ENCODE peak calls at places on chromosomes 7 and 10, in five cellular contexts. R, E, N, Y and K are unnamed samples.

GRCh38 chr7:114784756-114785155 is 137.1 kb upstream of the MDFIC start:
- DNase-seq in Y (no peak), R (no peak), N (no peak), E (no peak), K (no peak)

GRCh38 chr10:127951861-127952574 is 45.1 kb downstream of the PTPRE start:
- DNase-seq in N (no peak), Y (no peak), R (no peak), E (no peak), K (no peak)

GRCh38 chr7:91345449-91345848 is 81.2 kb downstream of the FZD1 start:
- DNase-seq in E (no peak), N (no peak), Y (no peak), R (no peak), K (no peak)

GRCh38 chr7:159027803-159028455 is 116.7 kb downstream of the VIPR2 start:
- DNase-seq in N (no peak), R (peak), E (no peak), Y (no peak), K (no peak)

GRCh38 chr10:131478398-131478989 is 167.0 kb upstream of the TCERG1L start:
- DNase-seq in N (no peak), E (no peak), Y (no peak), R (no peak), K (no peak)

GRCh38 chr10:49300140-49300974 is 1.4 kb downstream of the C10orf71 start:
- DNase-seq in Y (peak), E (peak), N (no peak), R (peak), K (no peak)

GRCh38 chr10:26438534-26439269 is 561 bp downstream of the APBB1IP start:
- DNase-seq in N (no peak), Y (peak), R (no peak), E (no peak), K (no peak)

GRCh38 chr10:8050561-8051108 is 3.9 kb upstream of the GATA3 start:
- DNase-seq in Y (peak), N (no peak), E (peak), R (peak), K (peak)

GRCh38 chr10:15719899-15720634 is at the start of gene ITGA8:
- DNase-seq in Y (no peak), R (peak), N (no peak), E (no peak), K (peak)

GRCh38 chr10:75717126-75717916 is 285.9 kb downstream of the LRMDA start:
- DNase-seq in N (no peak), R (peak), Y (no peak), E (no peak), K (no peak)

GRCh38 chr10:71161429-71161828 is 50.9 kb upstream of the UNC5B start:
- DNase-seq in N (no peak), Y (peak), R (peak), E (peak), K (peak)

GRCh38 chr10:119602241-119603095 is 5.7 kb upstream of the TIAL1 start:
- DNase-seq in N (no peak), E (no peak), Y (no peak), R (peak), K (no peak)
- TF ChIP-seq CTCF in N (peak), E (peak), Y (peak), R (peak), K (peak)

DNA sequence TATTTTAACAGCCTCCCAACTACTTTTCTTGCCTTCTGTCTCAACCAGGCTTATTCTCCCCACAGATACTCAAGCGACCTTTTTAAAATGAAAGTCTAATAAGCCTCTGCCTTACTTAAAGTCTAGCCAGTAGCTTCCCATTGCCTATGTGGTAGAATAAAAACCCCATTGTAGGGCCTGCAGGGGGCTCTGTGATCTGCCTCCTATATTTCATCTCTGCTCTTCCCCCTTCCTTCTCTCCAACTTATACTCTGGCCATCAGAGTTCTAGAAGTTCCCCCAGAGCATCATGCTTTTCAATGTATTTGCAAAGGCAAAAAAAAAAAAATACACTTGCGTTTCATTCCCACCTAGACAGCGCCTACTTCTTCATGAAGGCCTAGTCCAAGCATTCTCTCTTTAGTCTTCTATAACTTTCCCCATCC is 167.7 kb upstream of the ADO start:
- DNase-seq in R (no peak), N (no peak), Y (no peak), E (peak), K (no peak)
- H3K4me3 ChIP-seq in R (peak), N (no peak), Y (peak), E (peak), K (no peak)

GRCh38 chr7:95718556-95719410 is 53.6 kb upstream of the DYNC1I1 start:
- DNase-seq in R (peak), E (peak), N (peak), Y (no peak), K (peak)

GRCh38 chr7:95725170-95725569 is 47.2 kb upstream of the DYNC1I1 start:
- DNase-seq in Y (no peak), R (no peak), N (no peak), E (no peak), K (no peak)

DNA sequence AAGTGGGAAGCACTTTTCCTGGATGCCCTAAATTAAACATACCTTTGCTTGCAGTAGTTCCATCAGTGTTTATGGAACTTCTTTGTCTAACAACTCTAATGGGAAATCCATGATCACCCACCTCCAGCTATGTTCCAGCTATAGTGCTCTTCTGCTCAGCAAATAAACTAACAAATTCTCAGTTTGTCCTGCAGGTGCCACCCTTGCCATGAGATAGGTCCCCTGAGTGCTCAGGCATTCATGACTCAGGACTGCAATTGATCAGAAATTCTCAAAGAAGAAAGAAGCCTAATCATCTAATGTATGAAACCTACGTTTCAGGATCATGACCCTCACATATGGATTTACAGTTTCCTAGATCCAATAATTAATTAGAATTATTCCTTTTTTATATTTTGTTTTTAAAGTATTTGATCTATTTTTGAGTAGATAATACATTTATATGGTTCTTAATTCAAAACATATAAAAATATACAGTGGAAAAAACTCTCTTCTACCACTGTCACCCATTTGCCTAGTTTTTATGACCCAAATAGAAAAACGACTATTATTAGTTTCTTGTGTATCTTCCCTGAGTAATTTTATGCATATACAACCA is 48.7 kb upstream of the DYNC1I1 start:
- DNase-seq in N (peak), E (peak), Y (peak), R (peak), K (peak)
- TF ChIP-seq CTCF in N (peak), E (peak), Y (peak), R (peak), K (peak)

DNA sequence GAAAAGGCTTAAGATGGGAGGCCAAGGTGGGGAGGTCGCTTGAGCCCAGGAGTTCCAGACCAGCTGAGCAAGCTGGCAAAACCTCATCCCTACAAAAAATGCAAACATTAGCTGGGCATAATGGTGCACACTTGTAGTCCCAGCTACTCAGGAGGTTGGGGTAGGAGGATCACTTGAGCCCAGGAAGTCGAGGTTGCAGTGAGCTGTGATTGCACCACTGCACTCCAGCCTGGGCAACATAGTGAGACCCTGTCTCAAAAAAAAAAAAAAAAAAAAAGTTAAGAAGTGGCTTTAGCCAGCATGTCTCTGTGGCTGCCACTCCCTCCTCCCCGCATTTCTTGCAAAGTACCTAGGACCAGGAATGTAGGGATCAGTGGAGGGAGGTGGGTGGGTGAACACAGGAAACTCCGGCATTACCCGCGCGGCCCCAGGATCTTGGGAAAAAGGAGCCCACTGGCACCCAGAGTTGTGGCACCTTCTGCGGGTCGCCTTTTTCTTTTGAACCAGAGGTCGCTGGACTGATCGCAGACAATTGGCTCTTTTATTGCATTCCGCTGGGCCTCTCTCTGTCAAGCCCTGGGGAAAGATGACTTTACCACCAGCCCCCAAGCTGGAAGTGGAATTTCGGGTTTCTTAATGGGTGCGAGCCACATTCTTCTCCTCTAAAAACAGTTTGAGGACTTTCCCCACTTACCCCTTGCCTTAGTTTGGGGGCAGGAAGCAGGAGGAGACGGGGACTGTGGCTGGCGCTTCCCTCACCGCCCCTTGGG is 3.5 kb downstream of the VGF start:
- DNase-seq in R (no peak), E (no peak), N (no peak), Y (no peak), K (no peak)
- H3K4me3 ChIP-seq in R (no peak), E (no peak), N (no peak), Y (no peak), K (no peak)

DNA sequence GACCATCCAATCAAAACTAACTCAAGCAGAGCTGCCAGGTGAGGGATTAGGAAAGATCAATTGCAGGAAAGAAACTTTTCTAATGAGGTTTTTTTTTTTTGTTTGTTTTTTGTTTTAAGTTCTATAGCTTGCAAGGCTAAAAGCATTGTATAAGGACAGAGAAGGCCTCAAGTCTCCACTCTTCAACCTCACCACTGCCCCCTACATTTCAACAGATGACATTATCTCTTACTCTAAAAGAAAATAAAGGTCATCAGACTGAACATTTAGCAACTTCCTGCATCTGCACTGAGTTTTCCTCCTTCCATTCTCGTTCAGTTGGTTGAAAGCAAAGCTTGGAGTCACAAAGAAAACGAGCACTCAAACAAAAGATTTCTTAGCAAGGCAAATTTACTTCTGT is 45.2 kb upstream of the EXOC4 start:
- DNase-seq in N (no peak), R (peak), E (no peak), Y (no peak), K (no peak)
- TF ChIP-seq CTCF in N (no peak), R (no peak), E (peak), Y (no peak), K (peak)

GRCh38 chr10:80471009-80471408 is 16.9 kb downstream of the TSPAN14 start:
- DNase-seq in N (no peak), Y (no peak), R (no peak), E (no peak), K (no peak)

GRCh38 chr10:80466724-80467326 is 12.7 kb downstream of the TSPAN14 start:
- DNase-seq in E (no peak), N (no peak), Y (no peak), R (no peak), K (no peak)

GRCh38 chr10:80470266-80470665 is 16.2 kb downstream of the TSPAN14 start:
- DNase-seq in N (no peak), R (no peak), Y (no peak), E (no peak), K (no peak)

GRCh38 chr10:80468002-80468401 is 13.9 kb downstream of the TSPAN14 start:
- DNase-seq in N (no peak), Y (no peak), R (no peak), E (no peak), K (no peak)

GRCh38 chr10:80468806-80469421 is 14.8 kb downstream of the TSPAN14 start:
- DNase-seq in Y (no peak), R (no peak), N (no peak), E (no peak), K (no peak)
- H3K4me3 ChIP-seq in Y (no peak), R (no peak), N (no peak), E (no peak), K (no peak)

DNA sequence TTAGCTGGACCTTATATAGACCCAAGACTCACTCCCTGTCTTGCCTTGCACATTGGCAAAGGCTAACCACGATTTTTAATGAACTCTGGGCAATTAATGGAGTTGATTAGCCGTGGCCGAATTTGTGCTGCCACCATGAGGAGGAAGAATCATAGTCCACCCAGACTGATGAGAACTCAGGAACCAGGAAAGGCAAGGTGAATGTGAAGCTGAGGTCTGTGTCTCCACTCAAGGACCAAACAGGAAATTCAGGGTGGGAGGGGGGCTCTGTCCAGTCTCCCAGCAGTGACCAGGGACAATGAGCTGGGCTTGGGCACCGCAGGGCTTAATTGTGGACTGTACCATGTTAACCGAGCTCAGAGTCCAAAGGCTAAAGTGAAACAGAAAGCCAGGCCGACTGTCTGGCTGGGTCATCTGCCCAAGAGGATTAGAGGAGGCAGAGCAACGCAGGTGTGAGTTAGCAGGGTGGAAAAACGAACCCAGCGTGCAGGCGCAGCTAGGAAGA is 127.0 kb upstream of the JCAD start:
- DNase-seq in E (no peak), R (peak), Y (peak), N (no peak), K (no peak)
- TF ChIP-seq CTCF in E (peak), R (peak), Y (peak), N (peak), K (peak)

GRCh38 chr10:23694921-23695824 is 256.3 kb downstream of the OTUD1 start:
- DNase-seq in R (no peak), E (no peak), N (no peak), Y (no peak), K (no peak)

GRCh38 chr10:23695825-23696420 is 257.0 kb downstream of the OTUD1 start:
- DNase-seq in R (no peak), E (no peak), Y (no peak), N (no peak), K (no peak)

GRCh38 chr10:23694446-23694920 is 255.6 kb downstream of the OTUD1 start:
- DNase-seq in E (no peak), R (peak), Y (peak), N (no peak), K (peak)

GRCh38 chr10:23693895-23694294 is 255.0 kb downstream of the OTUD1 start:
- DNase-seq in N (no peak), Y (no peak), R (no peak), E (no peak), K (no peak)

GRCh38 chr10:23696476-23696875 is 257.6 kb downstream of the OTUD1 start:
- DNase-seq in Y (no peak), N (no peak), E (no peak), R (no peak), K (no peak)
- H3K4me3 ChIP-seq in Y (no peak), N (no peak), E (no peak), R (no peak), K (no peak)

GRCh38 chr7:38330861-38331709 is 57.6 kb upstream of the TARP start:
- DNase-seq in N (no peak), R (no peak), Y (no peak), E (no peak), K (no peak)
- TF ChIP-seq CTCF in N (peak), R (no peak), Y (no peak), E (no peak), K (peak)

DNA sequence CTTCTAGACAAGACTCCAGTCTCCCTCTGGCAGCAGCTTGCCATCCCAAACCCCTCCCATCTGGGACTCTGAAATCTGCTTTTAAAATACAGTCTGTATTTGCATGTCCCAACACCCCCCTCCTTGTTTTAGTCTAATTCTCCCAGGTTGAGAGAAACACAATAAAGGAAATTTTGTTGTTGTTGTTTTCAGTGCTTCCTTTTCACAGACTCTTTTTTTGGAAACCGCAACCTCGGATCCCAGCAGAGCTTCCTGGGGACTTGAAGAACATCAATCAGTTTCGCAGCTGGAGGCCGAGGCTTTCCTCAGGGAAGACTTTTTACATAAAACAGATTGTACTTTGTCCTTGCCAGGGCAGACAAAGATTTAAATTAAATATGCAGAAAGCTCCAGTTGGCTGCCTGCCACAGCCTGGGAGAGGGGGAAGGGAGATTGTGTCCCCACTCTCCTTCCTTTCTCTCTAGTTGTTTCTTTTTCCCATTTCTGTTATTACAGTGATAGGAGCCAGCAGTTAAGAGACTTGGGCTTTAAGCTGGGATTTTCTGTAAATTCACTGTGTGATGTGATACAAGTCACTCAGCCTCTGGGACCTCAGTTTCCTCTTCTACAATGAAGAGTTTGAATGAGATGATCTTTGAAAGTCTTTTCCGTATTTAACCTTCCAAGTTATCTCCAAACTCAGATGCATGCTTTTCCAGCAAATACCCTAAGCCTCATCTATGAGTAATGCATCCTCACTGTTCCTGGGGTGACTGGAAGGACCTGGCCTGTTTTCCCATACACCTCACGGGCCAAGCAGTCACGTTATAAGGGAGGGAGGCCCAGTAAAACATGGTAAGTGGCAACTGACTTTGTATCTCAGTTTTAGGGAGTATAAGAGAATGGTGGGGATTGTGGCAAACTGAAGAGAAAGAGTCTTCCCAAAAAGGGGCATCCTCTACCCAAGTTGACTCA is 192.3 kb downstream of the REEP3 start:
- DNase-seq in E (peak), Y (peak), R (peak), N (no peak), K (peak)
- H3K4me3 ChIP-seq in E (no peak), Y (no peak), R (no peak), N (no peak), K (no peak)